ENCODE peak calls at places on chromosomes 5 and 9, in five cellular contexts. F, W, U, V and X are unnamed samples.

GRCh38 chr5:139678751-139679750 is 30.9 kb downstream of the CXXC5 start:
- DNase-seq in F (no peak), W (peak; percentile 64), U (no peak), V (no peak), X (peak; percentile 66)

GRCh38 chr5:142404046-142404477 is 79.2 kb upstream of the SPRY4 start:
- DNase-seq in F (no peak), W (no peak), U (peak; percentile 28), V (peak; percentile 37), X (peak; percentile 37)

GRCh38 chr9:134540441-134541372 is 100.9 kb upstream of the COL5A1 start:
- DNase-seq in F (no peak), W (no peak), U (no peak), V (no peak), X (no peak)

GRCh38 chr5:150021491-150022162 is 21.1 kb downstream of the HMGXB3 start:
- DNase-seq in F (no peak), W (peak; percentile 22), U (peak; percentile 73), V (no peak), X (peak; percentile 89)

GRCh38 chr9:106056328-106056727 is 362.0 kb downstream of the TMEM38B start:
- DNase-seq in F (no peak), W (no peak), U (no peak), V (no peak), X (no peak)

GRCh38 chr5:172789687-172790495 is 18.9 kb upstream of the DUSP1 start:
- DNase-seq in F (no peak), W (no peak), U (peak; percentile 52), V (no peak), X (no peak)

GRCh38 chr5:56323505-56323904 is 90.4 kb upstream of the ANKRD55 start:
- DNase-seq in F (peak; percentile 24), W (peak; percentile 46), U (peak; percentile 79), V (peak; percentile 58), X (peak; percentile 71)

GRCh38 chr5:156824800-156825199 is 25.3 kb upstream of the PPP1R2B start:
- DNase-seq in F (peak; percentile 35), W (no peak), U (peak; percentile 31), V (peak; percentile 67), X (peak; percentile 3)

GRCh38 chr5:147472669-147473131 is 37.2 kb downstream of the DPYSL3 start:
- DNase-seq in F (no peak), W (no peak), U (peak; percentile 52), V (no peak), X (no peak)

GRCh38 chr9:98943682-98944129 is at the start of gene COL15A1:
- DNase-seq in F (no peak), W (peak; percentile 27), U (no peak), V (peak; percentile 50), X (no peak)

GRCh38 chr9:36765468-36766341 is 193.0 kb downstream of the MELK start:
- DNase-seq in F (no peak), W (peak; percentile 88), U (peak; percentile 36), V (peak; percentile 67), X (peak; percentile 33)

GRCh38 chr9:114687034-114687433 is 5.0 kb upstream of the TEX48 start:
- DNase-seq in F (no peak), W (no peak), U (peak; percentile 18), V (no peak), X (peak; percentile 69)

GRCh38 chr9:132588098-132588497 is 5.7 kb downstream of the BARHL1 start:
- DNase-seq in F (no peak), W (no peak), U (no peak), V (no peak), X (no peak)

DNA sequence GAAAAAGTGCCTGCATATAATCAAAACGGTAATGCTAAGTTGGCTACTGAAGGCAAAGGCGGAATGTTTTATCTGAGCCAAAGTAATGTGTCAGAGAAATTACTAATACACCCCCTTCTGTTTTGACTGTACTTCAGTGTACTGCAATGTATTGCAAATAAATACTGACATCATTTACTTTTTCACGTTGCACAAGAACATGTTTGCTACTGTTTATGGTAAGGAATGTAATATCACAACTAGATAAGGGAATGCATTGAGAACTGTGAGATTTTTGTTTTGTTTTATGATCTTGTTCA is 825 bp upstream of the AGTPBP1 start:
- DNase-seq in F (peak; percentile 18), W (no peak), U (peak; percentile 74), V (no peak), X (peak; percentile 65)
- H3K4me3 ChIP-seq in F (peak overlapping the region; percentile 81), W (peak overlapping the region; percentile 30), U (peak overlapping the region; percentile 77), V (peak overlapping the region; percentile 81), X (peak overlapping the region; percentile 71)

GRCh38 chr5:80098951-80099350 is 63.8 kb downstream of the THBS4 start:
- DNase-seq in F (no peak), W (no peak), U (no peak), V (no peak), X (no peak)

GRCh38 chr5:80101993-80102392 is 66.8 kb downstream of the THBS4 start:
- DNase-seq in F (no peak), W (no peak), U (no peak), V (no peak), X (no peak)

GRCh38 chr5:80094339-80094738 is 59.2 kb downstream of the THBS4 start:
- DNase-seq in F (no peak), W (no peak), U (no peak), V (no peak), X (no peak)

GRCh38 chr5:80093796-80094195 is 58.6 kb downstream of the THBS4 start:
- DNase-seq in F (no peak), W (no peak), U (no peak), V (peak; percentile 55), X (no peak)

GRCh38 chr5:80097516-80097915 is 62.4 kb downstream of the THBS4 start:
- DNase-seq in F (no peak), W (no peak), U (no peak), V (no peak), X (no peak)
- TF ChIP-seq CTCF in F (no peak), W (no peak), U (no peak), V (no peak), X (no peak)

GRCh38 chr5:52727568-52727967 is 60.1 kb upstream of the ITGA1 start:
- DNase-seq in F (peak; percentile 33), W (peak; percentile 18), U (peak; percentile 79), V (no peak), X (peak; percentile 56)
- H3K4me3 ChIP-seq in F (no peak overlapping the region), W (no peak overlapping the region), U (no peak overlapping the region), V (no peak overlapping the region), X (no peak overlapping the region)

DNA sequence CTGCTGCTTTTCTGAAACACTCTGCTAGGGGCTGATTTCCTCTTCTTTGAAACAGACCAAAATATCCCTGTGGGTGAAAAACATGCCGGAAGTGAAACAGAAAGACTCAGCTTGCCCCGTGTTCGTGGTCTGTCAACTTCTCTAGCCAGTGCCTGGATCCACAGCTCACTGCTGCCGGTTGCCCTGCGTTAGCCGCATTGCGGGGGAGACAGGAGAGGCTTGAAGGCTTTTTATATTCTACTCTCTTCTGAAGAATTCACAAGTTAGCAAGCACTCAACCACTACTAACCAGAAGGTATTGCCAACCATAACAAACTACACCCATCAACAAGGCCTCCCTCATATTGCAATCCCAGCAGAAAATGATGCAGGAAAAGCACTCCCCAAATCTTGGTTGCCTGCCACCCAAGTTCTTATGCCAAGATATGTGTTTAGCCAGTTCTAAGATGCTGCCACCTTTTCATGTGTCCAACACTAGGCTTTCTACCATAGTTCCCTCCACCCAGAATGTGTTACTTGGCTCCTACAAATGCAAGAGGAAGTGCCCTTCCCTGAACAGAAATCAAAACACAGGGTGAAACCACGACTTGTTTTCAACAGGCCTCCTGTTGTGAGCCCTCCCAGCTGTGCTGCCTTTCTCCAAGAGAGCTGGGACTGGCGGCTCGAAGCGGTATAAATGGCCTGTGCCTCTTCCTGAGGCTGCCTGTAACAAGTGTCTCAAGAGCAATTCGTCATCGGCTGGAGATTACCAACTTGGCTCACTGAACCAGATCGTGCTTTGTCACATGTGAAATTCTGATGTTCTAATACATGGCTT is 128.9 kb downstream of the SNX18 start:
- DNase-seq in F (no peak), W (peak; percentile 50), U (peak; percentile 92), V (no peak), X (peak; percentile 96)
- TF ChIP-seq CTCF in F (no peak), W (no peak), U (no peak), V (no peak), X (no peak)

DNA sequence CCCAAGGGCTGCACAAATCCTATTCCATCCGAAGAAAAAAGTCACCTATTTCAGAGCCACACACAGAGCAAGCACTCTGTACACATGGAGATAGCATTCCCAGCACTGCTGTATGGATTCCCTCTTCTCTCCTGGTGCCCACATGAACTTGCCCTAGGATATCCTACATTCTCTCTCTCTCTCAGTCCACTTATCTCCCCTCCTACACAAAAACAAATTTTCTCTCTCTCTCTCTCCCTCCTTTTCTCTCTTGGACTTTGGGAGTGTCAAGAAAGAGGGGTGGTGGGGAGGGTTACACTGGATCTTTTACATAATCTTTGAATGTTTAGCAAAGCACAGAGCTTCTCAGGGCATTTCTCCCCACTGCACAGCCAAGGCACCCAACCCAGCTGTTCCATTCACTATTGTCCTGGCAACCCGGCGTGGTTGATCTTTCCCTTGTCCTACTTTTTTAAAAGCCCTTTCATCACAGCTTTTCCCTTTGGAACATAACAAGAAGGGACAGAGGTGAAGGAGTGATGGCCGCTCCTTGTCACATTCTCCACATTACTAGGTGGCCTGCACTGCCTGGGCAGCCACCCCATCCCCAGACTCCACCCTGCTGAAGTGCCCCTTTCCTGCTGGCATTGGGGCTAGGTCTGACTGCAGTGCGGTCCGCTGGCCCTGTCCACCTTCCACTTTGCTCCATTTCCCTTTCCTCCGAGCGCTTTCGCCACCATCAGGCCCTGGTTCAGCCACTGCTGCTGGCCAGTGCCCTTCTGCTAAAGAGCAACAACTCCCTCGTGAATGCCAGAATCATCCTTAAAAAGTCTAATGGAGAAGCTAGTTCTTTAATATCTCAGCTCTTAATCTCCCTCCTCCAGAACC is 22.2 kb upstream of the SLC1A3 start:
- DNase-seq in F (no peak), W (no peak), U (no peak), V (no peak), X (no peak)
- H3K4me3 ChIP-seq in F (no peak overlapping the region), W (no peak overlapping the region), U (no peak overlapping the region), V (no peak overlapping the region), X (no peak overlapping the region)

DNA sequence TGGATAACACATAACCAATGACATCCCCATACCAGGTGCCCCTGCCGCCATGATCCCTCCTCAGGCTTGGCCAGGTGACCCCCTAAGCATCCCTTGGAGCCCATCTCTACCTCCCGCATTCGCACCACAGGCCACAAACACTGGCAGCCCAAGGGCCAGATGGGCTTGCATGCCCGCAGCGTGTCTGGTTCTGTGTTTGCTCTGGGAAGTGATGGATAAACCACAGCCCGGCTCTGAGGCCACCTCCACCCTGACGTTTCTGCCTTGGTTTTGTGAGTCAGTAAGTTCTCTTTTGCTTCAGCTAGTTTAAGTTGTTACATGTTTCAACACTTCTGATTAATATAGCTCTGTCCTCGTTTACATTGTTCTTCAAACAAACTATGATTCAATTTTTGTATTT is 172.4 kb upstream of the PHYKPL start:
- DNase-seq in F (no peak), W (no peak), U (no peak), V (peak; percentile 3), X (no peak)
- TF ChIP-seq CTCF in F (no peak), W (no peak), U (no peak), V (no peak), X (no peak)

DNA sequence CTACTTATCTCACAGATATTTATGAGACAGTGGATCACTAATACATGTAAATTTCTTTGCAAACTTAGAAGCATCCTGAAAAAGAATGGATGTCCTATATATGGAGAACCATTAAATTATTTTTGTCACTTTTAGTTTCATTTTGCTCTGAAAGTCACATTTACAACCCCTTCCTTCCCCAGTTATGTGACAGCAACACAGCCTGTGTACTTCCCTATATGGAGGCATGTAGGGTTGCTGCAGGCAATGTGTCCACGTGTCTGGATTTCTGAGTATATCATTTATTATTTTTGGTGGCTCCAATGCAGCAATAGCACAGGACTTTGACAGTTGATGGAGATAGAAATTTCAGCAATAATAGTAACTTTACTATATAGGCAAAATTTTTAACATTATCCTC is 156.4 kb downstream of the ST8SIA4 start:
- DNase-seq in F (no peak), W (no peak), U (no peak), V (no peak), X (no peak)
- H3K4me3 ChIP-seq in F (no peak overlapping the region), W (no peak overlapping the region), U (no peak overlapping the region), V (no peak overlapping the region), X (no peak overlapping the region)